ENCODE peak calls at places on chromosomes 5 and 9, in eight cellular contexts. One of them, this sample, is unnamed.

GRCh38 chr9:114416290-114416689 is 28.5 kb upstream of the AKNA start:
- DNase-seq in A549: no peak
- DNase-seq in stimulated activated CD8-positive, alpha-beta memory T cell treated with anti-CD3 and anti-CD28 coated beads, Interleukin-2, amount 100 ng/mL, for 48 hours: no peak
- DNase-seq in mammary epithelial cell: no peak
- DNase-seq in ACHN: no peak
- DNase-seq in GM19239: no peak
- DNase-seq in T-cell: no peak
- DNase-seq in EH: no peak
- DNase-seq in this sample: no peak

GRCh38 chr9:125847735-125848134 is 100.6 kb downstream of the PBX3 start:
- DNase-seq in A549: no peak
- DNase-seq in stimulated activated CD8-positive, alpha-beta memory T cell treated with anti-CD3 and anti-CD28 coated beads, Interleukin-2, amount 100 ng/mL, for 48 hours: no peak
- DNase-seq in mammary epithelial cell: no peak
- DNase-seq in ACHN: no peak
- DNase-seq in GM19239: no peak
- DNase-seq in T-cell: no peak
- DNase-seq in EH: no peak
- DNase-seq in this sample: no peak

GRCh38 chr5:13403351-13403750 is 541.1 kb downstream of the DNAH5 start:
- DNase-seq in A549: no peak
- DNase-seq in stimulated activated CD8-positive, alpha-beta memory T cell treated with anti-CD3 and anti-CD28 coated beads, Interleukin-2, amount 100 ng/mL, for 48 hours: no peak
- DNase-seq in mammary epithelial cell: peak
- DNase-seq in ACHN: no peak
- DNase-seq in GM19239: no peak
- DNase-seq in T-cell: no peak
- DNase-seq in EH: no peak
- DNase-seq in this sample: no peak

GRCh38 chr5:174316326-174316725 is 270.8 kb downstream of the NSG2 start:
- DNase-seq in A549: no peak
- DNase-seq in stimulated activated CD8-positive, alpha-beta memory T cell treated with anti-CD3 and anti-CD28 coated beads, Interleukin-2, amount 100 ng/mL, for 48 hours: no peak
- DNase-seq in mammary epithelial cell: no peak
- DNase-seq in ACHN: no peak
- DNase-seq in GM19239: no peak
- DNase-seq in T-cell: no peak
- DNase-seq in EH: no peak
- DNase-seq in this sample: no peak

GRCh38 chr5:84248013-84248412 is 136.7 kb downstream of the EDIL3 start:
- DNase-seq in A549: no peak
- DNase-seq in stimulated activated CD8-positive, alpha-beta memory T cell treated with anti-CD3 and anti-CD28 coated beads, Interleukin-2, amount 100 ng/mL, for 48 hours: no peak
- DNase-seq in mammary epithelial cell: no peak
- DNase-seq in ACHN: no peak
- DNase-seq in GM19239: no peak
- DNase-seq in T-cell: no peak
- DNase-seq in EH: no peak
- DNase-seq in this sample: no peak

GRCh38 chr5:108481355-108481931 is 99.5 kb upstream of the FBXL17 start:
- DNase-seq in A549: no peak
- DNase-seq in stimulated activated CD8-positive, alpha-beta memory T cell treated with anti-CD3 and anti-CD28 coated beads, Interleukin-2, amount 100 ng/mL, for 48 hours: no peak
- DNase-seq in mammary epithelial cell: peak
- DNase-seq in ACHN: peak
- DNase-seq in GM19239: no peak
- DNase-seq in T-cell: no peak
- DNase-seq in EH: peak
- DNase-seq in this sample: peak

GRCh38 chr5:107964722-107965121 is 294.0 kb upstream of the EFNA5 start:
- DNase-seq in A549: no peak
- DNase-seq in stimulated activated CD8-positive, alpha-beta memory T cell treated with anti-CD3 and anti-CD28 coated beads, Interleukin-2, amount 100 ng/mL, for 48 hours: no peak
- DNase-seq in mammary epithelial cell: no peak
- DNase-seq in ACHN: no peak
- DNase-seq in GM19239: no peak
- DNase-seq in T-cell: no peak
- DNase-seq in EH: no peak
- DNase-seq in this sample: no peak

GRCh38 chr9:122007837-122008236 is 85.3 kb downstream of the TTLL11 start:
- DNase-seq in A549: no peak
- DNase-seq in stimulated activated CD8-positive, alpha-beta memory T cell treated with anti-CD3 and anti-CD28 coated beads, Interleukin-2, amount 100 ng/mL, for 48 hours: no peak
- DNase-seq in mammary epithelial cell: no peak
- DNase-seq in ACHN: no peak
- DNase-seq in GM19239: no peak
- DNase-seq in T-cell: no peak
- DNase-seq in EH: peak
- DNase-seq in this sample: no peak

GRCh38 chr5:38497946-38498345 is 58.5 kb downstream of the LIFR start:
- DNase-seq in A549: no peak
- DNase-seq in stimulated activated CD8-positive, alpha-beta memory T cell treated with anti-CD3 and anti-CD28 coated beads, Interleukin-2, amount 100 ng/mL, for 48 hours: no peak
- DNase-seq in mammary epithelial cell: no peak
- DNase-seq in ACHN: peak
- DNase-seq in GM19239: no peak
- DNase-seq in T-cell: no peak
- DNase-seq in EH: peak
- DNase-seq in this sample: no peak

GRCh38 chr5:68409259-68409658 is 193.7 kb downstream of the PIK3R1 start:
- DNase-seq in A549: no peak
- DNase-seq in stimulated activated CD8-positive, alpha-beta memory T cell treated with anti-CD3 and anti-CD28 coated beads, Interleukin-2, amount 100 ng/mL, for 48 hours: no peak
- DNase-seq in mammary epithelial cell: peak
- DNase-seq in ACHN: peak
- DNase-seq in GM19239: no peak
- DNase-seq in T-cell: no peak
- DNase-seq in EH: peak
- DNase-seq in this sample: no peak

GRCh38 chr9:111965566-111966019 is 69.0 kb downstream of the UGCG start:
- DNase-seq in A549: peak
- DNase-seq in stimulated activated CD8-positive, alpha-beta memory T cell treated with anti-CD3 and anti-CD28 coated beads, Interleukin-2, amount 100 ng/mL, for 48 hours: no peak
- DNase-seq in mammary epithelial cell: peak
- DNase-seq in ACHN: peak
- DNase-seq in GM19239: no peak
- DNase-seq in T-cell: no peak
- DNase-seq in EH: peak
- DNase-seq in this sample: no peak

GRCh38 chr5:98771389-98772109 is 1.9 kb upstream of the RGMB start:
- DNase-seq in A549: peak
- DNase-seq in stimulated activated CD8-positive, alpha-beta memory T cell treated with anti-CD3 and anti-CD28 coated beads, Interleukin-2, amount 100 ng/mL, for 48 hours: no peak
- DNase-seq in mammary epithelial cell: peak
- DNase-seq in ACHN: peak
- DNase-seq in GM19239: peak
- DNase-seq in T-cell: peak
- DNase-seq in EH: peak
- DNase-seq in this sample: peak